ENCODE peak calls at places on chromosome 15, in seven cellular contexts. One of them, this sample, is unnamed.

GRCh38 chr15:90071220-90071807 is 31.0 kb downstream of the IDH2 start:
- DNase-seq in pancreas: peak
- DNase-seq in A549: peak
- DNase-seq in vagina: no peak
- DNase-seq in RWPE1: peak
- DNase-seq in dorsolateral prefrontal cortex: peak
- DNase-seq in uterus: peak
- DNase-seq in this sample: peak

GRCh38 chr15:80375968-80376891 is 28.0 kb upstream of the ARNT2 start:
- DNase-seq in pancreas: no peak
- DNase-seq in A549: no peak
- DNase-seq in vagina: no peak
- DNase-seq in RWPE1: no peak
- DNase-seq in dorsolateral prefrontal cortex: no peak
- DNase-seq in uterus: no peak
- DNase-seq in this sample: no peak

GRCh38 chr15:91549581-91549980 is 303.9 kb upstream of the SLCO3A1 start:
- DNase-seq in pancreas: no peak
- DNase-seq in A549: no peak
- DNase-seq in vagina: no peak
- DNase-seq in RWPE1: no peak
- DNase-seq in dorsolateral prefrontal cortex: no peak
- DNase-seq in uterus: no peak
- DNase-seq in this sample: no peak

GRCh38 chr15:57005244-57005643 is 86.8 kb downstream of the TCF12 start:
- DNase-seq in pancreas: no peak
- DNase-seq in A549: no peak
- DNase-seq in vagina: no peak
- DNase-seq in RWPE1: no peak
- DNase-seq in dorsolateral prefrontal cortex: no peak
- DNase-seq in uterus: no peak
- DNase-seq in this sample: no peak

GRCh38 chr15:56988219-56988618 is 69.8 kb downstream of the TCF12 start:
- DNase-seq in pancreas: no peak
- DNase-seq in A549: no peak
- DNase-seq in vagina: no peak
- DNase-seq in RWPE1: no peak
- DNase-seq in dorsolateral prefrontal cortex: no peak
- DNase-seq in uterus: no peak
- DNase-seq in this sample: no peak

GRCh38 chr15:44715797-44716334 is 4.5 kb downstream of the B2M start:
- DNase-seq in pancreas: no peak
- DNase-seq in A549: no peak
- DNase-seq in vagina: no peak
- DNase-seq in RWPE1: no peak
- DNase-seq in dorsolateral prefrontal cortex: no peak
- DNase-seq in uterus: no peak
- DNase-seq in this sample: no peak

GRCh38 chr15:25248583-25249235 is 190.1 kb downstream of the UBE3A start:
- DNase-seq in pancreas: no peak
- DNase-seq in A549: no peak
- DNase-seq in vagina: no peak
- DNase-seq in RWPE1: no peak
- DNase-seq in dorsolateral prefrontal cortex: no peak
- DNase-seq in uterus: peak
- DNase-seq in this sample: peak

GRCh38 chr15:42010434-42010833 is 10.4 kb downstream of the PLA2G4E start:
- DNase-seq in pancreas: no peak
- DNase-seq in A549: peak
- DNase-seq in vagina: no peak
- DNase-seq in RWPE1: peak
- DNase-seq in dorsolateral prefrontal cortex: no peak
- DNase-seq in uterus: no peak
- DNase-seq in this sample: no peak

GRCh38 chr15:57502116-57502515 is 89.6 kb upstream of the MYZAP start:
- DNase-seq in pancreas: no peak
- DNase-seq in A549: no peak
- DNase-seq in vagina: no peak
- DNase-seq in RWPE1: no peak
- DNase-seq in dorsolateral prefrontal cortex: no peak
- DNase-seq in uterus: no peak
- DNase-seq in this sample: no peak

GRCh38 chr15:34338347-34338746 is 766 bp upstream of the SLC12A6 start:
- DNase-seq in pancreas: no peak
- DNase-seq in A549: no peak
- DNase-seq in vagina: no peak
- DNase-seq in RWPE1: no peak
- DNase-seq in dorsolateral prefrontal cortex: no peak
- DNase-seq in uterus: no peak
- DNase-seq in this sample: no peak

GRCh38 chr15:69697913-69698312 is 245.3 kb downstream of the RPLP1 start:
- DNase-seq in pancreas: no peak
- DNase-seq in A549: no peak
- DNase-seq in vagina: no peak
- DNase-seq in RWPE1: no peak
- DNase-seq in dorsolateral prefrontal cortex: no peak
- DNase-seq in uterus: no peak
- DNase-seq in this sample: no peak

GRCh38 chr15:52021128-52021671 is 2.2 kb downstream of the MAPK6 start:
- DNase-seq in pancreas: no peak
- DNase-seq in A549: peak
- DNase-seq in vagina: no peak
- DNase-seq in RWPE1: peak
- DNase-seq in dorsolateral prefrontal cortex: no peak
- DNase-seq in uterus: no peak
- DNase-seq in this sample: no peak

GRCh38 chr15:85592148-85592547 is 202.6 kb downstream of the KLHL25 start:
- DNase-seq in pancreas: no peak
- DNase-seq in A549: no peak
- DNase-seq in vagina: no peak
- DNase-seq in RWPE1: peak
- DNase-seq in dorsolateral prefrontal cortex: no peak
- DNase-seq in uterus: no peak
- DNase-seq in this sample: no peak

GRCh38 chr15:72284781-72285180 is 12.4 kb upstream of the PARP6 start:
- DNase-seq in pancreas: no peak
- DNase-seq in A549: no peak
- DNase-seq in vagina: no peak
- DNase-seq in RWPE1: peak
- DNase-seq in dorsolateral prefrontal cortex: no peak
- DNase-seq in uterus: no peak
- DNase-seq in this sample: no peak

GRCh38 chr15:55703873-55704285 is 39.1 kb downstream of the PRTG start:
- DNase-seq in pancreas: no peak
- DNase-seq in A549: no peak
- DNase-seq in vagina: no peak
- DNase-seq in RWPE1: no peak
- DNase-seq in dorsolateral prefrontal cortex: no peak
- DNase-seq in uterus: no peak
- DNase-seq in this sample: no peak

GRCh38 chr15:78159395-78159794 is 10.2 kb downstream of the IDH3A start:
- DNase-seq in pancreas: no peak
- DNase-seq in A549: no peak
- DNase-seq in vagina: no peak
- DNase-seq in RWPE1: no peak
- DNase-seq in dorsolateral prefrontal cortex: no peak
- DNase-seq in uterus: no peak
- DNase-seq in this sample: no peak

GRCh38 chr15:43169888-43170287 is 15.3 kb upstream of the CCNDBP1 start:
- DNase-seq in pancreas: no peak
- DNase-seq in A549: no peak
- DNase-seq in vagina: no peak
- DNase-seq in RWPE1: no peak
- DNase-seq in dorsolateral prefrontal cortex: no peak
- DNase-seq in uterus: no peak
- DNase-seq in this sample: no peak

GRCh38 chr15:43165801-43166325 is 19.3 kb upstream of the CCNDBP1 start:
- DNase-seq in pancreas: no peak
- DNase-seq in A549: no peak
- DNase-seq in vagina: no peak
- DNase-seq in RWPE1: no peak
- DNase-seq in dorsolateral prefrontal cortex: no peak
- DNase-seq in uterus: no peak
- DNase-seq in this sample: no peak

DNA sequence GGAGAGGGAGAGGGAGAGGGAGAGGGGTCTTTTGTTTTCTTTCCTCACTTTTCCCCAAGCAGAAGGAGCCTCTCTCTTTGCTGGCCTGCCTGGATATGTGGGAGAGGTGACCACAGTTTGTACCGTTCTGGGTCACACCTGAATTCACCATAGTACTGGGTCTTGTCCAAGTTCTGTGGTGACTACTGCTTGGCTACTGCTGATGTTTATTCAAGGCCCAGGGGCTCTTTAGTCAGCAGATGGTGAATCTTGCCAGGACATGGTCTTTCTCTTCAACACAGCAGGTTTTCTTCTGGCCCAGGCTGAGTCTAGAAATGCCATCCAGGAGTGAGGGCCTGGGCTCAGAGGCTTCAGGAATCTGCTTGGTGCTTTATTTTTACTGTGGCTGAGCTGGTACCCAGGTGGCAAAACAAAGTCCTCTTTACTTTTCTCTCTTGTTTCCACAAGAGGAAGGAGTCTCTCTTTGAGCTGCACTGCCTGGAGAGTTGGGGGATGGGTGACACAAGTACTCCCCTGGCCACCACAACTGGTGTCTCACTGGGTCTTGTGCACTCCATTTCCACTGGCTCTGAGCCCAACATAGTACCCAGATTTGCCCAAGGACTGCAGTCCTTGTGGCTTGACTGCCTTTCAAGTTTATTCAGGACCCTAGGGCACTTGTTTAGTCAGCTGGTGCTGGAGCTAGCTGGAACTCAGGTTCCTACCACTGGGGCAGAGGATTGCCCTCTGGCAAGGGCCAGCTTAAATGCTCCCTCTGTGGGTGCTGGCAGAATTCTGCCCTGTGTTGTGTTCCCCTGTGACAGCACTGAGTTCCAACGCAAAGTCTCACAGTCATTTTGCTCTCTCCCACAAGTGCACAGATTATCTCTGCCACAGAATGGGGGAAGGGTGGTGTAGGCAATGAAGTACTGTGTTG is 16.8 kb upstream of the CCNDBP1 start:
- DNase-seq in pancreas: no peak
- DNase-seq in A549: no peak
- DNase-seq in vagina: no peak
- DNase-seq in RWPE1: peak
- DNase-seq in dorsolateral prefrontal cortex: peak
- DNase-seq in uterus: no peak
- DNase-seq in this sample: no peak
- TF ChIP-seq CTCF in pancreas: no peak
- TF ChIP-seq CTCF in A549: no peak
- TF ChIP-seq CTCF in vagina: no peak
- TF ChIP-seq CTCF in RWPE1: no peak
- TF ChIP-seq CTCF in dorsolateral prefrontal cortex: no peak
- TF ChIP-seq CTCF in uterus: no peak
- TF ChIP-seq CTCF in this sample: no peak

GRCh38 chr15:68252925-68253534 is 23.5 kb upstream of the CLN6 start:
- DNase-seq in pancreas: no peak
- DNase-seq in A549: peak
- DNase-seq in vagina: no peak
- DNase-seq in RWPE1: peak
- DNase-seq in dorsolateral prefrontal cortex: peak
- DNase-seq in uterus: no peak
- DNase-seq in this sample: no peak
- TF ChIP-seq CTCF in pancreas: peak
- TF ChIP-seq CTCF in A549: peak
- TF ChIP-seq CTCF in vagina: peak
- TF ChIP-seq CTCF in RWPE1: peak
- TF ChIP-seq CTCF in dorsolateral prefrontal cortex: peak
- TF ChIP-seq CTCF in uterus: peak
- TF ChIP-seq CTCF in this sample: peak

GRCh38 chr15:99907698-99908097 is 174.5 kb upstream of the LYSMD4 start:
- DNase-seq in pancreas: no peak
- DNase-seq in A549: no peak
- DNase-seq in vagina: no peak
- DNase-seq in RWPE1: no peak
- DNase-seq in dorsolateral prefrontal cortex: no peak
- DNase-seq in uterus: no peak
- DNase-seq in this sample: no peak

GRCh38 chr15:99906356-99906755 is 173.1 kb upstream of the LYSMD4 start:
- DNase-seq in pancreas: no peak
- DNase-seq in A549: no peak
- DNase-seq in vagina: no peak
- DNase-seq in RWPE1: no peak
- DNase-seq in dorsolateral prefrontal cortex: no peak
- DNase-seq in uterus: no peak
- DNase-seq in this sample: no peak

GRCh38 chr15:99906793-99907192 is 173.6 kb upstream of the LYSMD4 start:
- DNase-seq in pancreas: no peak
- DNase-seq in A549: no peak
- DNase-seq in vagina: no peak
- DNase-seq in RWPE1: no peak
- DNase-seq in dorsolateral prefrontal cortex: no peak
- DNase-seq in uterus: no peak
- DNase-seq in this sample: no peak

GRCh38 chr15:99911824-99912223 is 178.6 kb upstream of the LYSMD4 start:
- DNase-seq in pancreas: no peak
- DNase-seq in A549: no peak
- DNase-seq in vagina: no peak
- DNase-seq in RWPE1: no peak
- DNase-seq in dorsolateral prefrontal cortex: no peak
- DNase-seq in uterus: no peak
- DNase-seq in this sample: no peak

DNA sequence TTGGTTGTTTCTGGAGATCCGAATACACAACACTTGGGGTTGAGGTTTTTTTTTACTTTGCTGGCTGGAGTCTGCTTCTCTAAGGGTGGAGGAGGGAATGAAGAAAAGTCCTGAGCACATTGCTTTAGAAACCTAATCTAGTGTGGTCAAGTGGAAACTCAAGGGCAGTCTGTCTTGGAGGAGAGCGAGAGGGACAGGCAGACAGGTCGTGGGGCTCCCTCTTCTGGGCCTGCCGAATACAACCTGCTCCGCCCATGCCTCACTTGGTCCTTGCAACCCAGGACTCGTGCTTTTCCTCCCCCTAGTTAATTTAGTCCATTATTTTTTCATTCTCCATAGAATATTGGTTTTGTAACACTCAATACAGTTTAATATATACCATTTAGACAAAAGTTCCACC is 176.7 kb upstream of the LYSMD4 start:
- DNase-seq in pancreas: no peak
- DNase-seq in A549: no peak
- DNase-seq in vagina: no peak
- DNase-seq in RWPE1: no peak
- DNase-seq in dorsolateral prefrontal cortex: no peak
- DNase-seq in uterus: no peak
- DNase-seq in this sample: no peak
- TF ChIP-seq CTCF in pancreas: no peak
- TF ChIP-seq CTCF in A549: peak
- TF ChIP-seq CTCF in vagina: no peak
- TF ChIP-seq CTCF in RWPE1: no peak
- TF ChIP-seq CTCF in dorsolateral prefrontal cortex: no peak
- TF ChIP-seq CTCF in uterus: no peak
- TF ChIP-seq CTCF in this sample: no peak

DNA sequence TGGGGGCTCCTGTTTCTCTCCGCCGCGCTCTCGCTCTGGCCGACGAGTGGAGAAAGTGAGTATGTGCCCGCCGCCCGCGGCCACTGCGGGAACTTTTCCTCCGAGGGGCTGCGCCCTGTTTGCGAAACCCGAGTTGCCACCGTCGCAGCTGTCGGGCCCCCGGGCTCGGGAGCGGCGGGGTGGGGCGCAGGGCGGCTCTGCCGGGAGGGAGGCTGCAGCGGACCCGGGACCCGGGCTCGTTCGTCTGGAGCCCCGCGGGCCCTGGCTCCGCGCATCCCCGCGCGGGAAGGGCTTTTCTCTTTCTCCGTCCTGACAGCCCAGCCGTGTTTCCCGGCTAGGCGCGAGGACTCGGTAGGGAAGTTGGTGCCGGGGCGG is 1.3 kb downstream of the IGF1R start:
- DNase-seq in pancreas: peak
- DNase-seq in A549: peak
- DNase-seq in vagina: no peak
- DNase-seq in RWPE1: no peak
- DNase-seq in dorsolateral prefrontal cortex: peak
- DNase-seq in uterus: peak
- DNase-seq in this sample: peak
- TF ChIP-seq CTCF in pancreas: no peak
- TF ChIP-seq CTCF in A549: no peak
- TF ChIP-seq CTCF in vagina: no peak
- TF ChIP-seq CTCF in RWPE1: no peak
- TF ChIP-seq CTCF in dorsolateral prefrontal cortex: no peak
- TF ChIP-seq CTCF in uterus: no peak
- TF ChIP-seq CTCF in this sample: no peak

This sample was measured in glutamatergic neuron.